ENCODE peak calls at places on chromosomes 5 and 9, in eight cellular contexts. Q, F, U, D, C, X, O and A are unnamed samples.

GRCh38 chr9:127185931-127186781 is 63.7 kb upstream of the ANGPTL2 start:
- DNase-seq in U (peak; percentile 61), X (no peak), C (peak; percentile 25), F (peak; percentile 96), Q (no peak), D (no peak), O (peak; percentile 84), A (peak; percentile 97)

GRCh38 chr5:149939572-149939971 is 5.0 kb downstream of the PDE6A start:
- DNase-seq in D (no peak), F (no peak), U (no peak), Q (no peak), C (no peak), X (peak; percentile 16), O (no peak), A (no peak)

GRCh38 chr5:167877924-167878323 is 413.5 kb upstream of the WWC1 start:
- DNase-seq in D (no peak), F (no peak), U (no peak), O (no peak), Q (no peak), X (no peak), C (no peak), A (no peak)

GRCh38 chr9:20378851-20379250 is 243.4 kb downstream of the MLLT3 start:
- DNase-seq in F (no peak), O (no peak), Q (no peak), X (no peak), D (no peak), U (no peak), C (no peak), A (no peak)

GRCh38 chr5:82885657-82886389 is 191.4 kb downstream of the TMEM167A start:
- DNase-seq in U (no peak), D (peak; percentile 12), Q (no peak), F (no peak), C (no peak), O (peak; percentile 20), X (no peak), A (no peak)

GRCh38 chr5:134055015-134055414 is 50.2 kb upstream of the VDAC1 start:
- DNase-seq in X (no peak), D (no peak), O (no peak), F (no peak), U (no peak), Q (no peak), C (no peak), A (no peak)

GRCh38 chr5:153749941-153750340 is 259.5 kb downstream of the GRIA1 start:
- DNase-seq in Q (no peak), C (no peak), X (no peak), O (no peak), U (no peak), F (no peak), D (no peak), A (no peak)

GRCh38 chr9:110180386-110180712 is 27.6 kb downstream of the C9orf152 start:
- DNase-seq in O (no peak), X (no peak), U (no peak), D (no peak), Q (no peak), F (no peak), C (no peak), A (no peak)

GRCh38 chr5:133729800-133730199 is 117.5 kb upstream of the FSTL4 start:
- DNase-seq in U (no peak), C (no peak), O (no peak), D (no peak), Q (no peak), F (no peak), X (no peak), A (peak; percentile 16)

GRCh38 chr5:146778795-146779579 is 99.6 kb downstream of the PPP2R2B start:
- DNase-seq in Q (no peak), O (no peak), D (no peak), X (no peak), C (no peak), U (no peak), F (no peak), A (no peak)

GRCh38 chr5:52804978-52805377 is 17.3 kb downstream of the ITGA1 start:
- DNase-seq in X (no peak), Q (peak; percentile 23), D (no peak), C (no peak), U (no peak), O (no peak), F (no peak), A (no peak)

GRCh38 chr5:135075621-135076585 is 41.9 kb upstream of the PITX1 start:
- DNase-seq in U (no peak), O (peak; percentile 53), X (no peak), D (peak; percentile 56), C (peak; percentile 57), F (no peak), Q (no peak), A (no peak)

GRCh38 chr5:135081240-135081639 is 47.2 kb upstream of the PITX1 start:
- DNase-seq in Q (no peak), C (no peak), F (no peak), O (no peak), U (no peak), X (no peak), D (no peak), A (no peak)

GRCh38 chr5:135079282-135079681 is 45.3 kb upstream of the PITX1 start:
- DNase-seq in U (no peak), X (no peak), C (no peak), O (no peak), Q (no peak), D (no peak), F (no peak), A (no peak)

GRCh38 chr5:135076801-135077200 is 42.8 kb upstream of the PITX1 start:
- DNase-seq in C (no peak), Q (no peak), O (no peak), U (no peak), X (no peak), D (no peak), F (no peak), A (no peak)

DNA sequence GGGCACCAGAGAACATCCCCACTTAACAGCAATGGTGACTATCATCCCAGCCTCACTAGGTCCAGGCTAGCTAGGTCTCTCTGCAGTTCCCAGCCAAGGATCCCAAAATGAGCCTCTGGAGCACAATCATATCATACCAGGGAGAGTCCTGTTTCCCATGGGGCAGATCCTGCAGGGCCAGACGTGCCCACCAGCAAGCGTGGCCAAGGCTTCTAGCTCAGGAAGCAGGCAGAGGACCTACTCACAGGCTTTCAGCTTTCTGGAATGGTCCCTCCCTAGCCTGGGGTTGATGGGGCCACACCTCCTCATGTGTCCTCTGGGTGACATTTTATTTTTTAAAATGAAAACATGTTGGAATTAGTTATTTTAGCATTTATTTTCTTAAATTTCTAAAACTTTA is 45.7 kb upstream of the PITX1 start:
- DNase-seq in C (no peak), O (no peak), Q (no peak), F (no peak), U (no peak), X (no peak), D (no peak), A (no peak)
- H3K27me3 ChIP-seq in C (peaks cover 4% of the 10 kb centered on the region), O (no peaks in the 10 kb centered on the region), Q (no peaks in the 10 kb centered on the region), F (no peaks in the 10 kb centered on the region), U (no peaks in the 10 kb centered on the region), X (peaks cover 37% of the 10 kb centered on the region), D (no peaks in the 10 kb centered on the region), A (no peaks in the 10 kb centered on the region)

DNA sequence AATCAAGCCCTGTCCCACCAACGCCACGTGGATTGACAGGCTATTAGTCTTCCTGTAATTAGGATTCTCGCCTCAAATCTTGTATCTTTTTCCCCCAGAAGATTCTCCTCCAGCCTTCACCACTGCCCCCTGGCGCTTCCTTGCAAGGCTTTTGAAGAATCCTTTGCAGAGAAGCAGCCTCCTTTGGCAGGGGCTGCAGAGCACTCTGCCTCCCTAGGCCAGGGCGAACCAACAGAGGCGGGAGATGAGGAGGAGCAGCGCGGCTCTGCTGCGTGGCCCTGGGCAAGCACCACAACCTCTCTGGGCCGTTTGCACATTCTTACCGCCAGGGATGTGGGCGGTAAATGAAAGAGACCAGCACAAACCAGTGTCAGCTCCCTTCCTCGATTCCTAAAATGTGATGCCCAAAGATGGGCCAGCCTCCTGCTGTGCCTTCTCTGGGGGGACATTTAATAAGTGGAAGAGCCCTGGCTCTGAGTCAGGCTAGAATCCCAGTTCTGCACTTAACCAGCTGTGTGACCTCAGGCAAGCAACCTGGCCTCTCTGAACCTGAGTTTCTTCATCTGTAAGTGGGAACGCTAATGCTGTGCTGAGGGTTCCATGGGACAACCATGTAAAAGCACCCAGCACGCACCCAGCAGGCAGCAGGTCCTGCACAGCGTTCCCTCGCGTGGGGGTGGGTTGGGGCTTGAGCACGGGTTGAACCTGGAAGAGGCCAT is 128.6 kb downstream of the KCNIP1 start:
- DNase-seq in O (no peak), D (no peak), X (no peak), U (no peak), C (no peak), F (no peak), Q (peak; percentile 76), A (no peak)
- TF ChIP-seq CTCF in O (no peak), D (no peak), X (no peak), U (no peak), C (no peak), F (no peak), Q (peak; percentile 60), A (no peak)

GRCh38 chr9:17009071-17009470 is 125.8 kb upstream of the CNTLN start:
- DNase-seq in D (no peak), O (no peak), Q (no peak), U (no peak), C (no peak), X (no peak), F (no peak), A (no peak)

GRCh38 chr9:17004500-17004899 is 130.3 kb upstream of the CNTLN start:
- DNase-seq in Q (peak; percentile 11), U (no peak), F (no peak), C (no peak), D (no peak), X (no peak), O (peak; percentile 49), A (no peak)

GRCh38 chr9:17003576-17004240 is 131.1 kb upstream of the CNTLN start:
- DNase-seq in X (no peak), D (peak; percentile 38), C (no peak), F (no peak), U (no peak), O (peak; percentile 83), Q (no peak), A (no peak)

GRCh38 chr9:17005085-17005484 is 129.8 kb upstream of the CNTLN start:
- DNase-seq in X (peak; percentile 9), D (peak; percentile 37), C (peak; percentile 21), O (peak; percentile 81), Q (peak; percentile 67), F (peak; percentile 57), U (no peak), A (peak; percentile 69)
- H3K4me3 ChIP-seq in X (no peak overlapping the region), D (no peak overlapping the region), C (no peak overlapping the region), O (no peak overlapping the region), Q (no peak overlapping the region), F (peak overlapping the region; percentile 32), U (no peak overlapping the region), A (no peak overlapping the region)

GRCh38 chr5:76504901-76505564 is 101.9 kb downstream of the IQGAP2 start:
- DNase-seq in X (no peak), U (no peak), F (no peak), D (no peak), C (no peak), O (no peak), Q (no peak), A (no peak)

GRCh38 chr5:76499528-76500161 is 96.6 kb downstream of the IQGAP2 start:
- DNase-seq in D (no peak), F (no peak), Q (peak; percentile 71), C (no peak), U (no peak), X (no peak), O (no peak), A (no peak)

GRCh38 chr5:76498328-76498727 is 95.2 kb downstream of the IQGAP2 start:
- DNase-seq in X (no peak), U (no peak), D (no peak), F (no peak), Q (peak; percentile 53), O (no peak), C (no peak), A (no peak)

GRCh38 chr5:76503929-76504328 is 100.8 kb downstream of the IQGAP2 start:
- DNase-seq in D (no peak), U (no peak), C (no peak), X (no peak), Q (no peak), O (no peak), F (no peak), A (no peak)

GRCh38 chr5:76500633-76501393 is 97.7 kb downstream of the IQGAP2 start:
- DNase-seq in O (peak; percentile 43), D (no peak), X (no peak), Q (no peak), F (no peak), C (no peak), U (no peak), A (no peak)
- H3K27me3 ChIP-seq in O (peaks cover 3% of the 10 kb centered on the region), D (no peaks in the 10 kb centered on the region), X (no peaks in the 10 kb centered on the region), Q (no peaks in the 10 kb centered on the region), F (no peaks in the 10 kb centered on the region), C (no peaks in the 10 kb centered on the region), U (no peaks in the 10 kb centered on the region), A (no peaks in the 10 kb centered on the region)